ENCODE peak calls at places on chromosomes 7 and 10, in five cellular contexts. C is lower leg skin, E is NCI-H446, R is activated T-cell treated with anti-CD3 and anti-CD28 coated beads for 1 hour, H is renal cortical epithelial cell. D is an unnamed sample.

GRCh38 chr10:114242235-114242634 is 3.2 kb downstream of the VWA2 start:
- DNase-seq in C (no peak), E (no peak), R (no peak), H (no peak), D (no peak)

GRCh38 chr7:152647-153046 is 39.7 kb upstream of the FAM20C start:
- DNase-seq in C (no peak), E (no peak), R (no peak), H (no peak), D (no peak)

GRCh38 chr10:80684217-80684616 is 146.5 kb downstream of the SH2D4B start:
- DNase-seq in C (no peak), E (peak), R (no peak), H (peak), D (peak)

GRCh38 chr10:46097576-46098317 is 51.7 kb upstream of the MSMB start:
- DNase-seq in C (no peak), E (no peak), R (no peak), H (no peak), D (no peak)

GRCh38 chr7:28722684-28723083 is 235.4 kb downstream of the TRIL start:
- DNase-seq in C (no peak), E (no peak), R (no peak), H (no peak), D (no peak)

GRCh38 chr7:64876792-64877713 is 26.0 kb upstream of the ZNF273 start:
- DNase-seq in C (peak), E (no peak), R (peak), H (peak), D (no peak)

GRCh38 chr10:115659616-115660015 is 566.5 kb downstream of the ATRNL1 start:
- DNase-seq in C (no peak), E (no peak), R (no peak), H (no peak), D (no peak)

GRCh38 chr10:29446327-29446726 is 157.5 kb downstream of the LYZL1 start:
- DNase-seq in C (no peak), E (no peak), R (no peak), H (no peak), D (no peak)

GRCh38 chr7:44909596-44909995 is 24.3 kb upstream of the PURB start:
- DNase-seq in C (no peak), E (no peak), R (no peak), H (no peak), D (no peak)

GRCh38 chr7:48017674-48018073 is 11.2 kb downstream of the SUN3 start:
- DNase-seq in C (no peak), E (no peak), R (no peak), H (no peak), D (no peak)

GRCh38 chr10:69901623-69902505 is 100.2 kb downstream of the COL13A1 start:
- DNase-seq in C (no peak), E (peak), R (no peak), H (peak), D (no peak)

GRCh38 chr10:50242777-50243176 is 8.5 kb downstream of the ASAH2 start:
- DNase-seq in C (no peak), E (no peak), R (no peak), H (no peak), D (no peak)

GRCh38 chr7:70060298-70061068 is 462.2 kb downstream of the AUTS2 start:
- DNase-seq in C (no peak), E (no peak), R (no peak), H (no peak), D (no peak)

GRCh38 chr10:93813507-93814465 is 56.0 kb downstream of the LGI1 start:
- DNase-seq in C (no peak), E (peak), R (peak), H (peak), D (peak)

GRCh38 chr7:1087952-1088920 is at the start of gene GPER1:
- DNase-seq in C (no peak), E (peak), R (no peak), H (no peak), D (no peak)

GRCh38 chr7:123241809-123242208 is 42.0 kb upstream of the SLC13A1 start:
- DNase-seq in C (no peak), E (no peak), R (no peak), H (no peak), D (no peak)

GRCh38 chr10:128150045-128150493 is 23.8 kb upstream of the MKI67 start:
- DNase-seq in C (no peak), E (peak), R (peak), H (peak), D (no peak)

GRCh38 chr7:87564290-87564963 is 36.3 kb downstream of the ABCB1 start:
- DNase-seq in C (no peak), E (no peak), R (peak), H (peak), D (no peak)

GRCh38 chr10:36325815-36326214 is 683.7 kb upstream of the FZD8 start:
- DNase-seq in C (no peak), E (no peak), R (no peak), H (no peak), D (no peak)

GRCh38 chr10:76086571-76087260 is 655.3 kb downstream of the LRMDA start:
- DNase-seq in C (peak), E (peak), R (no peak), H (peak), D (no peak)

GRCh38 chr10:24363070-24363469 is 154.1 kb downstream of the KIAA1217 start:
- DNase-seq in C (no peak), E (no peak), R (no peak), H (peak), D (no peak)

GRCh38 chr7:127705461-127705959 is 53.5 kb downstream of the SND1 start:
- DNase-seq in C (no peak), E (no peak), R (no peak), H (peak), D (no peak)

GRCh38 chr10:49089789-49090595 is 25.3 kb downstream of the VSTM4 start:
- DNase-seq in C (no peak), E (no peak), R (no peak), H (no peak), D (no peak)

GRCh38 chr10:102642553-102643345 is 1.5 kb upstream of the TRIM8 start:
- DNase-seq in C (peak), E (peak), R (peak), H (no peak), D (no peak)

GRCh38 chr7:264541-265191 is 25.3 kb upstream of the FOXL3 start:
- DNase-seq in C (no peak), E (no peak), R (no peak), H (no peak), D (no peak)